ENCODE peak calls at places on chromosomes 1 and 21, in six cellular contexts. L is A549, D is mesothelial cell of epicardium, T is astrocyte, V is natural killer cell, A is body of pancreas. Q is an unnamed sample.

GRCh38 chr1:19737413-19737812 is 62.3 kb downstream of the TMCO4 start:
- DNase-seq in L (no peak), D (no peak), T (peak), V (no peak), A (no peak), Q (no peak)

GRCh38 chr1:153775432-153776311 is 465 bp downstream of the SLC27A3 start:
- DNase-seq in L (peak), D (peak), T (no peak), V (peak), A (peak), Q (peak)

GRCh38 chr21:33769057-33769456 is 126.8 kb downstream of the ITSN1 start:
- DNase-seq in L (no peak), D (no peak), T (no peak), V (no peak), A (no peak), Q (no peak)

GRCh38 chr1:7497107-7497637 is 273.9 kb upstream of the VAMP3 start:
- DNase-seq in L (no peak), D (no peak), T (no peak), V (no peak), A (no peak), Q (no peak)

GRCh38 chr1:172766462-172766861 is 107.6 kb downstream of the FASLG start:
- DNase-seq in L (no peak), D (no peak), T (no peak), V (no peak), A (no peak), Q (no peak)

GRCh38 chr1:46280092-46280491 is 23.3 kb downstream of the LRRC41 start:
- DNase-seq in L (no peak), D (no peak), T (no peak), V (no peak), A (no peak), Q (no peak)

GRCh38 chr1:242240691-242241090 is 241.8 kb upstream of the MAP1LC3C start:
- DNase-seq in L (no peak), D (no peak), T (no peak), V (no peak), A (no peak), Q (no peak)

GRCh38 chr1:45843474-45843905 is 40.1 kb downstream of the MAST2 start:
- DNase-seq in L (peak), D (no peak), T (peak), V (no peak), A (no peak), Q (no peak)

GRCh38 chr1:229756666-229757065 is 130.6 kb downstream of the URB2 start:
- DNase-seq in L (no peak), D (no peak), T (peak), V (no peak), A (no peak), Q (no peak)

GRCh38 chr1:24418898-24419628 is 3.5 kb downstream of the NIPAL3 start:
- DNase-seq in L (peak), D (no peak), T (peak), V (no peak), A (no peak), Q (no peak)

GRCh38 chr1:106954830-106955229 is 101.6 kb upstream of the PRMT6 start:
- DNase-seq in L (no peak), D (no peak), T (no peak), V (no peak), A (no peak), Q (no peak)

GRCh38 chr1:171645553-171646336 is 6.7 kb downstream of the MYOC start:
- DNase-seq in L (no peak), D (no peak), T (peak), V (no peak), A (peak), Q (no peak)

GRCh38 chr1:47537268-47537667 is 99.4 kb downstream of the FOXD2 start:
- DNase-seq in L (no peak), D (no peak), T (no peak), V (no peak), A (no peak), Q (no peak)

GRCh38 chr1:3777647-3778589 is 5.4 kb downstream of the SMIM1 start:
- DNase-seq in L (no peak), D (no peak), T (no peak), V (no peak), A (no peak), Q (no peak)

GRCh38 chr1:223707270-223708000 is 4.9 kb upstream of the CAPN2 start:
- DNase-seq in L (peak), D (no peak), T (peak), V (no peak), A (peak), Q (no peak)

GRCh38 chr1:40736085-40736531 is 44.6 kb downstream of the NFYC start:
- DNase-seq in L (no peak), D (no peak), T (peak), V (no peak), A (no peak), Q (no peak)

GRCh38 chr1:235932090-235932510 is 65.4 kb upstream of the LYST start:
- DNase-seq in L (no peak), D (no peak), T (no peak), V (no peak), A (no peak), Q (no peak)

GRCh38 chr1:101203812-101204540 is 32.8 kb upstream of the S1PR1 start:
- DNase-seq in L (no peak), D (peak), T (peak), V (no peak), A (no peak), Q (no peak)

GRCh38 chr21:21675601-21676000 is 677.4 kb downstream of the NCAM2 start:
- DNase-seq in L (no peak), D (no peak), T (no peak), V (no peak), A (no peak), Q (no peak)

GRCh38 chr1:230894664-230895063 is 26.3 kb upstream of the C1orf198 start:
- DNase-seq in L (no peak), D (no peak), T (no peak), V (no peak), A (no peak), Q (no peak)

GRCh38 chr1:24126672-24127023 is 14.7 kb upstream of the MYOM3 start:
- DNase-seq in L (no peak), D (no peak), T (no peak), V (no peak), A (no peak), Q (no peak)

GRCh38 chr1:60989745-60990718 is 92.3 kb upstream of the NFIA start:
- DNase-seq in L (no peak), D (no peak), T (peak), V (no peak), A (no peak), Q (no peak)

GRCh38 chr1:183218981-183219621 is 33.0 kb downstream of the LAMC2 start:
- DNase-seq in L (no peak), D (peak), T (no peak), V (no peak), A (no peak), Q (peak)

GRCh38 chr1:224014328-224014649 is 99.6 kb upstream of the FBXO28 start:
- DNase-seq in L (peak), D (no peak), T (no peak), V (no peak), A (no peak), Q (no peak)

GRCh38 chr1:240946926-240947325 is 335.0 kb upstream of the GREM2 start:
- DNase-seq in L (peak), D (no peak), T (peak), V (no peak), A (no peak), Q (no peak)

GRCh38 chr1:97053275-97053674 is 331.7 kb downstream of the PTBP2 start:
- DNase-seq in L (no peak), D (no peak), T (no peak), V (no peak), A (no peak), Q (no peak)

GRCh38 chr1:97051823-97052222 is 330.2 kb downstream of the PTBP2 start:
- DNase-seq in L (no peak), D (no peak), T (no peak), V (no peak), A (no peak), Q (no peak)

GRCh38 chr1:97047412-97047793 is 325.8 kb downstream of the PTBP2 start:
- DNase-seq in L (no peak), D (no peak), T (no peak), V (no peak), A (no peak), Q (no peak)

GRCh38 chr1:97046765-97047411 is 325.3 kb downstream of the PTBP2 start:
- DNase-seq in L (no peak), D (no peak), T (no peak), V (no peak), A (no peak), Q (no peak)

GRCh38 chr1:97050501-97050900 is 328.9 kb downstream of the PTBP2 start:
- DNase-seq in L (peak), D (no peak), T (peak), V (no peak), A (no peak), Q (no peak)
- TF ChIP-seq CTCF in L (no peak), D (no peak), T (peak), V (no peak), A (no peak), Q (no peak)

GRCh38 chr1:53125623-53126360 is 16.6 kb downstream of the SLC1A7 start:
- DNase-seq in L (no peak), D (no peak), T (no peak), V (no peak), A (no peak), Q (no peak)
- TF ChIP-seq CTCF in L (no peak), D (no peak), T (no peak), V (no peak), A (no peak), Q (no peak)

GRCh38 chr21:43728467-43729390 is 9.8 kb downstream of the PDXK start:
- DNase-seq in L (peak), D (peak), T (peak), V (peak), A (peak), Q (peak)
- TF ChIP-seq CTCF in L (no peak), D (peak), T (no peak), V (no peak), A (no peak), Q (peak)

GRCh38 chr1:152777510-152778137 is 2.7 kb downstream of the LCE1F start:
- DNase-seq in L (peak), D (no peak), T (no peak), V (no peak), A (no peak), Q (no peak)

GRCh38 chr1:152776361-152776760 is 1.4 kb downstream of the LCE1F start:
- DNase-seq in L (no peak), D (no peak), T (no peak), V (no peak), A (no peak), Q (no peak)

GRCh38 chr1:152768847-152769533 is 6.0 kb upstream of the LCE1F start:
- DNase-seq in L (no peak), D (no peak), T (no peak), V (no peak), A (no peak), Q (no peak)

GRCh38 chr1:152770411-152770810 is 4.5 kb upstream of the LCE1F start:
- DNase-seq in L (no peak), D (no peak), T (no peak), V (no peak), A (no peak), Q (no peak)

DNA sequence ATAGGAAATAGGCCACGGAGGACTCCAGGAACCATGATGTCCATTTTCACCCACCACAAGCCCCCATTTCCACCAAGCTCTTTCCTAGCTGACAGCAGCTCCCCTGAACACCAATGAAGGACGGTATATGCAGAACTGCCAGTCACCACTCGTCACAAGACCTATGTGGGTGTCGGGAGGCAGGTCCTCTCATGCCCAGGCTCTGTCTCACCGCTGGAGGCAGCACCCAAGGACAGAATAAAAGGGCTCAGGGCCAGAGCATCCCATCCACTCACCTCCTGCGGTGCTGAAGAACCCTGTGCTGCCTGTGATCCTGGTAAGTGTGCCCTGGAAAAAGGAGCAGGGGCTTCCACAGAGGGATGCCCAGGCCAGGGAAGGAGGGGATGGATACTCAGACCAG is at the start of gene LCE1F:
- DNase-seq in L (peak), D (no peak), T (no peak), V (no peak), A (no peak), Q (no peak)
- TF ChIP-seq CTCF in L (no peak), D (no peak), T (no peak), V (no peak), A (no peak), Q (no peak)

GRCh38 chr1:56378376-56379070 is 200.8 kb downstream of the PLPP3 start:
- DNase-seq in L (no peak), D (no peak), T (no peak), V (no peak), A (no peak), Q (no peak)
- TF ChIP-seq CTCF in L (no peak), D (no peak), T (no peak), V (no peak), A (no peak), Q (no peak)

Q was measured in CD8-positive, alpha-beta T cell.